ENCODE peak calls at places on chromosomes 13 and 19, in five cellular contexts. K, C, S, V and Q are unnamed samples.

GRCh38 chr13:19597523-19597922 is 35.9 kb upstream of the MPHOSPH8 start:
- DNase-seq in C (no peak), V (peak; percentile 79), K (no peak), S (no peak), Q (no peak)

GRCh38 chr19:5826531-5827341 is 12.8 kb downstream of the FUT6 start:
- DNase-seq in S (no peak), K (no peak), V (peak; percentile 67), C (no peak), Q (peak; percentile 91)

GRCh38 chr19:2081873-2082810 is 14.0 kb downstream of the MOB3A start:
- DNase-seq in S (no peak), V (no peak), K (no peak), C (no peak), Q (no peak)

GRCh38 chr13:63567031-63567430 is 2151.4 kb upstream of the PCDH20 start:
- DNase-seq in C (no peak), S (no peak), K (no peak), V (no peak), Q (no peak)

GRCh38 chr19:14439014-14439413 is 5.9 kb downstream of the PKN1 start:
- DNase-seq in C (no peak), V (no peak), S (no peak), K (no peak), Q (no peak)

GRCh38 chr13:33799950-33800592 is 17.9 kb upstream of the RFC3 start:
- DNase-seq in S (no peak), C (no peak), K (no peak), V (peak; percentile 63), Q (no peak)

GRCh38 chr13:75541287-75541686 is 3.6 kb upstream of the COMMD6 start:
- DNase-seq in K (no peak), S (no peak), V (no peak), C (no peak), Q (no peak)

GRCh38 chr13:113887700-113888201 is 23.9 kb upstream of the GAS6 start:
- DNase-seq in K (no peak), C (no peak), S (no peak), V (peak; percentile 40), Q (no peak)

GRCh38 chr13:53032849-53033248 is 4.2 kb downstream of the OLFM4 start:
- DNase-seq in C (no peak), K (no peak), V (no peak), S (no peak), Q (no peak)

GRCh38 chr19:8333771-8334457 is 9.1 kb downstream of the KANK3 start:
- DNase-seq in C (no peak), S (no peak), V (no peak), K (no peak), Q (no peak)

GRCh38 chr19:51739466-51740213 is 12.0 kb downstream of the FPR1 start:
- DNase-seq in K (no peak), C (no peak), S (no peak), V (peak; percentile 16), Q (no peak)

GRCh38 chr13:49023441-49023840 is 47.7 kb downstream of the FNDC3A start:
- DNase-seq in S (no peak), C (no peak), V (peak; percentile 87), K (no peak), Q (no peak)